ENCODE peak calls at places on chromosomes 13 and 19, in ten cellular contexts. M is left ventricle myocardium inferior, Q is mammary epithelial cell, C is stomach, S is uterus, Z is suprapubic skin, N is left lung, B is AG04450, T is brain microvascular endothelial cell, E is tibial artery. J is an unnamed sample.

GRCh38 chr13:77928909-77929308 is 10.3 kb upstream of the EDNRB start:
- DNase-seq in M (no peak), Q (peak; percentile 2), C (no peak), S (no peak), Z (no peak), N (no peak), B (no peak), T (no peak), E (no peak), J (no peak)

GRCh38 chr19:29741776-29742175 is 26.7 kb upstream of the C19orf12 start:
- DNase-seq in M (no peak), Q (no peak), C (no peak), S (no peak), Z (no peak), N (no peak), B (no peak), T (no peak), E (no peak), J (no peak)

GRCh38 chr19:43318203-43318602 is 35.3 kb upstream of the CD177 start:
- DNase-seq in M (no peak), Q (no peak), C (no peak), S (no peak), Z (no peak), N (no peak), B (no peak), T (no peak), E (no peak), J (no peak)

GRCh38 chr13:99265823-99266426 is 7.7 kb upstream of the GPR18 start:
- DNase-seq in M (no peak), Q (peak; percentile 26), C (no peak), S (no peak), Z (no peak), N (no peak), B (no peak), T (peak; percentile 28), E (no peak), J (no peak)

GRCh38 chr13:49185264-49185663 is 34.9 kb upstream of the MLNR start:
- DNase-seq in M (no peak), Q (no peak), C (no peak), S (no peak), Z (no peak), N (no peak), B (no peak), T (no peak), E (no peak), J (no peak)

GRCh38 chr13:75263741-75264407 is 218.1 kb downstream of the TBC1D4 start:
- DNase-seq in M (no peak), Q (peak; percentile 51), C (no peak), S (no peak), Z (no peak), N (no peak), B (no peak), T (no peak), E (no peak), J (no peak)

GRCh38 chr19:14410775-14411134 is 8.4 kb downstream of the DDX39A start:
- DNase-seq in M (no peak), Q (no peak), C (no peak), S (no peak), Z (no peak), N (no peak), B (no peak), T (no peak), E (no peak), J (no peak)

GRCh38 chr19:2759392-2759791 is 19.6 kb upstream of the SLC39A3 start:
- DNase-seq in M (no peak), Q (no peak), C (no peak), S (no peak), Z (no peak), N (no peak), B (no peak), T (no peak), E (no peak), J (no peak)

GRCh38 chr19:10378124-10378523 is 2.2 kb downstream of the TYK2 start:
- DNase-seq in M (no peak), Q (no peak), C (no peak), S (no peak), Z (no peak), N (no peak), B (no peak), T (no peak), E (no peak), J (no peak)

GRCh38 chr13:72920097-72920496 is 138.2 kb downstream of the PIBF1 start:
- DNase-seq in M (peak; percentile 32), Q (peak; percentile 1), C (no peak), S (no peak), Z (no peak), N (no peak), B (no peak), T (no peak), E (no peak), J (no peak)

GRCh38 chr13:75255653-75256052 is 226.3 kb downstream of the TBC1D4 start:
- DNase-seq in M (no peak), Q (no peak), C (no peak), S (no peak), Z (no peak), N (no peak), B (no peak), T (no peak), E (no peak), J (no peak)

GRCh38 chr13:50189450-50189849 is 174.2 kb downstream of the KCNRG start:
- DNase-seq in M (no peak), Q (no peak), C (no peak), S (no peak), Z (no peak), N (no peak), B (no peak), T (no peak), E (no peak), J (no peak)
- TF ChIP-seq CTCF in M (no peak), Q (no peak), C (no peak), S (no peak), Z (no peak), N (no peak), B (no peak), T (peak; percentile 20), E (no peak), J (peak; percentile 6)

GRCh38 chr19:7787602-7788177 is 24.6 kb downstream of the CLEC4M start:
- DNase-seq in M (no peak), Q (no peak), C (no peak), S (no peak), Z (no peak), N (no peak), B (no peak), T (no peak), E (no peak), J (no peak)

GRCh38 chr19:7788933-7789323 is 25.9 kb downstream of the CLEC4M start:
- DNase-seq in M (no peak), Q (no peak), C (no peak), S (no peak), Z (no peak), N (no peak), B (no peak), T (no peak), E (no peak), J (no peak)

GRCh38 chr19:7788178-7788932 is 25.3 kb downstream of the CLEC4M start:
- DNase-seq in M (no peak), Q (no peak), C (no peak), S (no peak), Z (no peak), N (no peak), B (no peak), T (no peak), E (no peak), J (no peak)

GRCh38 chr19:7784856-7785255 is 21.8 kb downstream of the CLEC4M start:
- DNase-seq in M (no peak), Q (no peak), C (no peak), S (no peak), Z (no peak), N (no peak), B (no peak), T (no peak), E (no peak), J (no peak)

GRCh38 chr19:7787141-7787540 is 24.1 kb downstream of the CLEC4M start:
- DNase-seq in M (peak; percentile 34), Q (no peak), C (no peak), S (no peak), Z (no peak), N (no peak), B (no peak), T (no peak), E (peak; percentile 51), J (no peak)
- H3K27ac ChIP-seq in M (no peak overlapping the region), Q (no peak overlapping the region), C (no peak overlapping the region), S (no peak overlapping the region), Z (no peak overlapping the region), N (no peak overlapping the region), B (no peak overlapping the region), T (no peak overlapping the region), E (no peak overlapping the region), J (no peak overlapping the region)

GRCh38 chr13:102198418-102199322 is 203.2 kb downstream of the FGF14 start:
- DNase-seq in M (no peak), Q (peak; percentile 50), C (no peak), S (no peak), Z (no peak), N (no peak), B (no peak), T (no peak), E (no peak), J (no peak)

GRCh38 chr13:102195566-102196462 is 206.0 kb downstream of the FGF14 start:
- DNase-seq in M (no peak), Q (peak; percentile 27), C (no peak), S (no peak), Z (no peak), N (no peak), B (no peak), T (no peak), E (no peak), J (no peak)

GRCh38 chr13:102191951-102192461 is 209.8 kb downstream of the FGF14 start:
- DNase-seq in M (no peak), Q (peak; percentile 65), C (no peak), S (no peak), Z (no peak), N (no peak), B (no peak), T (peak; percentile 22), E (peak; percentile 33), J (no peak)

DNA sequence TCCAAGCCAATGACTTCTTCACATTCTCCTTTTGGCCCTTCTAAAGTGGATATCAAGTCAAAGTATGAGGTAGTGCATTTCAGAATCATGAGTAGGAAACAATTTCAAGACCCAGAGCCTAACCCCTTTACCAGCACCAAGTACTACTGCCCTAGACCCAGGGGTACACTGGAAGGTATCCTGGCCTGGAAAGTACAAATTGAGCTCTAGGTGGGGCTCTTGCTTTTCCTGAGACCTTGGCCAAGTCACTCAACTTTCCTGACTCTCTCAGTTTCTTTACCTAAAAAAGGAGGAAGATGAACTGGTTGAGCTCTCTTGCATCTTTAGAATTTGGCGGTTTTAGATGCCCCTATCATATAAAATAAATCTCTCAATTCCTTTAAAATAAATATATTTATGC is 204.7 kb downstream of the FGF14 start:
- DNase-seq in M (no peak), Q (peak; percentile 30), C (no peak), S (no peak), Z (no peak), N (no peak), B (no peak), T (no peak), E (no peak), J (no peak)
- TF ChIP-seq CTCF in M (peak; percentile 52), Q (peak; percentile 48), C (no peak), S (no peak), Z (no peak), N (no peak), B (peak; percentile 27), T (peak; percentile 54), E (no peak), J (peak; percentile 22)

DNA sequence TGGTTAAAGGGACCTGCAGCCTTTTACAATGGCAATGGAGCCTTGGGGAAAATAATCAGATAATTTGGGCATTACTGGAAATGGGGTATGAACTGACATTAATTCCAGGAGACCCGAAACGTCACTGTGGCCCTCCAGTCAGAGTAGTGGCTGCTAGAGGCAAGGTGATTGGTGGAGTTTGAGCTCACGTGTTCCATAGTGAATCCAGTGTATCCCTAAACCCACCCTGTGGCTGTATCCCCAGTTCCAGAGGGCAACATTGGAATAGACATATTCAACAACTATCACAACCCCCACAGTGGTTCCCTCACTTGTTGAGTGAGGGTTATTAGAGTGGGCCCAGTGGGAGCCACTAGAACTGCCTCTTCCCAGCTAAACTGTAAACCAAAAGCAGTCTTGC is 3.3 kb upstream of the LILRA2 start:
- DNase-seq in M (no peak), Q (no peak), C (no peak), S (no peak), Z (no peak), N (no peak), B (no peak), T (no peak), E (no peak), J (no peak)
- H3K27ac ChIP-seq in M (no peak overlapping the region), Q (no peak overlapping the region), C (no peak overlapping the region), S (no peak overlapping the region), Z (no peak overlapping the region), N (no peak overlapping the region), B (no peak overlapping the region), T (no peak overlapping the region), E (no peak overlapping the region), J (no peak overlapping the region)